ENCODE peak calls at places on chromosome 21, in four cellular contexts. X is fibroblast of lung, A is ovary, F is lower lobe of right lung. Y is an unnamed sample.

GRCh38 chr21:44918581-44919033 is 2.1 kb downstream of the ITGB2 start:
- DNase-seq in X (no peak), A (no peak), F (peak), Y (no peak)

GRCh38 chr21:14991957-14992356 is 72.8 kb downstream of the NRIP1 start:
- DNase-seq in X (no peak), A (no peak), F (no peak), Y (no peak)

GRCh38 chr21:31945576-31945975 is 72.8 kb downstream of the HUNK start:
- DNase-seq in X (peak), A (no peak), F (no peak), Y (no peak)

GRCh38 chr21:26148834-26149354 is 21.7 kb downstream of the APP start:
- DNase-seq in X (peak), A (no peak), F (no peak), Y (no peak)

GRCh38 chr21:40671721-40672120 is 175.2 kb downstream of the DSCAM start:
- DNase-seq in X (no peak), A (no peak), F (no peak), Y (no peak)

GRCh38 chr21:44958471-44959191 is 18.8 kb downstream of the SLX9 start:
- DNase-seq in X (peak), A (peak), F (peak), Y (no peak)

GRCh38 chr21:43703068-43703880 is 15.7 kb upstream of the PDXK start:
- DNase-seq in X (peak), A (no peak), F (peak), Y (no peak)

GRCh38 chr21:44611551-44611950 is 328 bp upstream of the KRTAP10-8 start:
- DNase-seq in X (no peak), A (no peak), F (no peak), Y (no peak)

GRCh38 chr21:14740692-14741091 is 194.6 kb upstream of the SAMSN1 start:
- DNase-seq in X (no peak), A (no peak), F (no peak), Y (peak)

GRCh38 chr21:32190491-32191144 is 88.2 kb downstream of the MIS18A start:
- DNase-seq in X (no peak), A (no peak), F (no peak), Y (no peak)

GRCh38 chr21:44779417-44780139 is 22.0 kb downstream of the UBE2G2 start:
- DNase-seq in X (no peak), A (no peak), F (no peak), Y (no peak)

GRCh38 chr21:43917515-43918384 is 52.7 kb downstream of the AGPAT3 start:
- DNase-seq in X (no peak), A (no peak), F (peak), Y (no peak)

GRCh38 chr21:44024895-44025353 is 12.8 kb downstream of the TRAPPC10 start:
- DNase-seq in X (peak), A (peak), F (peak), Y (no peak)

GRCh38 chr21:44058981-44059380 is 46.9 kb downstream of the TRAPPC10 start:
- DNase-seq in X (no peak), A (no peak), F (no peak), Y (no peak)

GRCh38 chr21:20276954-20277353 is 721.3 kb upstream of the NCAM2 start:
- DNase-seq in X (no peak), A (no peak), F (no peak), Y (no peak)

GRCh38 chr21:17458279-17458678 is 54.6 kb upstream of the CXADR start:
- DNase-seq in X (no peak), A (no peak), F (no peak), Y (no peak)

GRCh38 chr21:17451364-17451869 is 61.4 kb upstream of the CXADR start:
- DNase-seq in X (peak), A (peak), F (no peak), Y (peak)

GRCh38 chr21:17455028-17455353 is 57.9 kb upstream of the CXADR start:
- DNase-seq in X (no peak), A (no peak), F (no peak), Y (no peak)

GRCh38 chr21:17454315-17455027 is 58.4 kb upstream of the CXADR start:
- DNase-seq in X (peak), A (peak), F (no peak), Y (peak)

DNA sequence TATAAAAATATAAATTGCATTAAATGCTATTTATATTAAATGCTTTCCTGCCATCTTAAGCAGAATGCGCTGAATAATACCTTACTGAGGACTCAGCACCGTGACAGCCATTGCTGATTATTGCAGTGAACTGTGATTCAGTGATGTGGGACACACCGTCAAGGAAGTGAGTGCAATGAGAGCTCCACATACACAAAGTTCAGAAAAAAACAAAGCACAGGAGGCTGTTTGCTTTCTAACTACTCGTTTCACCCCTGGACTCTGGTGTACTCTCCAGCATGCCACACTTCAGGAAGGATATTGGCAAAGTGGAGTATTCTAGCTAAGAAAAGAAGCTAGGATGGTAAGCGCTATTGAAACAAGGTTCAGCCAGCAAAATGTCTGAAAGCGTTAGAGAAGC is 57.4 kb upstream of the CXADR start:
- DNase-seq in X (no peak), A (no peak), F (no peak), Y (no peak)
- H3K27ac ChIP-seq in X (no peak), A (no peak), F (no peak), Y (no peak)

DNA sequence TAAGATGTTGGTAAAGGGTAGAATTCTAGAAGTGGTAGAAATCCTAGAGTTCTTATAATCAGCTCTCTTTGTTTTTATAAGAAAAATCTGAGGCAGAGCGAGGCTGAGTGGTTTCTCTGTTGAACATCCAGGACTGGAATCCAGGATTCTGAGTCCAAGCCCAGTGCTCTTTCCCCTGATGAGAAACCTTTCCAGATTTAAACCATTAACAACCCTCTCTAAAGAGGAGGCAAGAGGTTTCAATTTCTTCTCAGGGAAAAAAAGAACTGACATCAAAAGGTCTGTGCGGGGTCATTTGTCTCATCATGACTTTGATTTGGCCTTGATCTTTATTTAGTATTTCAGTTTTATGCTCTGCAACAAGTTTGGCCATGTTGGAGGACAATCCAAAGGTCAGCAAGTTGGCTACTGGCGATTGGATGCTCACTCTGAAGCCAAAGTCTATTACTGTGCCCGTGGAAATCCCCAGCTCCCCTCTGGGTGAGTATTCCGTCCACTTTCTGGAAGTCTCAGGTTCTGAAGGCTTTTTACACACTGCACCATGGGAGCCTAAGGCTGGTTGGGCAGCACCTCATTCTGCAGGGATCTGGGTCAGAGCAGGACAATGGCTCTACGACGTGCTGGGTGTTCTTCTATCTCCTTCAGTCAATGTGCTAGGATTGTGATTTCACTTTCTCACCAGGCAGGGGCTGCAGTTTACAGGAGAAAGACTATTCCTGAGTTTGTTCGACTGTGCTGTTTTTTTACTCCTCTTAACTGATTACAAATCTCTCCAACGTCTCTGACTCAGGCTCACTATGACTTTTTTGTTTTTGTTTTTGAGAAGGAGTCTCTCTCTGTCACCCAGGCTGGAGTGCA is 18.9 kb upstream of the CCT8 start:
- DNase-seq in X (peak), A (no peak), F (no peak), Y (no peak)
- TF ChIP-seq CTCF in X (peak), A (no peak), F (no peak), Y (no peak)

DNA sequence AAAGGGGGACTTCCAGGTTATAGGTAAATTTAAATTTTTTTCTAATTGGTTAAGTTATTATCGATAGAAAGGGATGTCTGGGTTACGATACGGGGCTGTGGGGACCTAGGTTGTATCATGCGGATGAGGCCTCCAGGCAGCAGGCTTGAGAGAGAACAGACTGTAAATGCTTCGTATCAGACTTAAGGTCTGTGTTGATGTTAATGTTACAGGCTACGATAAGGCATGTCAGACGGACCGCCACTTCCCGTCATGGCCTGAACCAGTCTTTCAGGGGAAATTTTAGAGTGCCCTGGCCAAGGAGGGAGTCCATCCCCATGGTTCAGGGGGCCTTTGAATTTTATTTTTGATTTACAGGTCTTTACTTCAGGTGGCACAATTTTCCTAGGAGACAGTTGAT is 16.7 kb downstream of the ABCG1 start:
- DNase-seq in X (no peak), A (no peak), F (no peak), Y (no peak)
- H3K27ac ChIP-seq in X (no peak), A (no peak), F (peak), Y (peak)

DNA sequence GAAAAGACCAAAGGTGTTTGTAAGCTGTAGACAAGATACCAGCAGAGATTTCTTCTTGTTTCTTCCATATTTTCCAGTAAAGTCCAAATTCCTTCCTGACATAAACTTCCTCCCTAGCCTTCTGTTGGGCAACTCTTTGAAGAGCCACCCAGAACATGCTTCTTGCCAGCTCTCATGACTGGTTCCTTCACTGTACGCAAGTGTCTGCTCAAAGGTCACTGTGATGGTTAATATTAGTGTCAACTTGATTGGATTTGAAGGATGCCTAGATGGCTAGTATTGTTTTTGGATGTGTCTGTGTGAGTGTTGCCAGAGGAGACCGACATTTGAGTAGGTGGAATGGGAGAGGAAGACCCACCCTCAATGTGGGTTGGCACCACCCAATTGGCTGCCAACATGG is 416.6 kb upstream of the RUNX1 start:
- DNase-seq in X (no peak), A (no peak), F (no peak), Y (no peak)
- TF ChIP-seq CTCF in X (no peak), A (no peak), F (no peak), Y (no peak)

GRCh38 chr21:46253610-46254124 is 25.1 kb upstream of the LSS start:
- DNase-seq in X (peak), A (no peak), F (no peak), Y (no peak)

GRCh38 chr21:46256501-46256994 is 28.0 kb upstream of the LSS start:
- DNase-seq in X (no peak), A (no peak), F (no peak), Y (no peak)

GRCh38 chr21:46254208-46254975 is 25.8 kb upstream of the LSS start:
- DNase-seq in X (no peak), A (no peak), F (no peak), Y (no peak)

GRCh38 chr21:46255166-46255565 is 26.6 kb upstream of the LSS start:
- DNase-seq in X (no peak), A (no peak), F (no peak), Y (no peak)

DNA sequence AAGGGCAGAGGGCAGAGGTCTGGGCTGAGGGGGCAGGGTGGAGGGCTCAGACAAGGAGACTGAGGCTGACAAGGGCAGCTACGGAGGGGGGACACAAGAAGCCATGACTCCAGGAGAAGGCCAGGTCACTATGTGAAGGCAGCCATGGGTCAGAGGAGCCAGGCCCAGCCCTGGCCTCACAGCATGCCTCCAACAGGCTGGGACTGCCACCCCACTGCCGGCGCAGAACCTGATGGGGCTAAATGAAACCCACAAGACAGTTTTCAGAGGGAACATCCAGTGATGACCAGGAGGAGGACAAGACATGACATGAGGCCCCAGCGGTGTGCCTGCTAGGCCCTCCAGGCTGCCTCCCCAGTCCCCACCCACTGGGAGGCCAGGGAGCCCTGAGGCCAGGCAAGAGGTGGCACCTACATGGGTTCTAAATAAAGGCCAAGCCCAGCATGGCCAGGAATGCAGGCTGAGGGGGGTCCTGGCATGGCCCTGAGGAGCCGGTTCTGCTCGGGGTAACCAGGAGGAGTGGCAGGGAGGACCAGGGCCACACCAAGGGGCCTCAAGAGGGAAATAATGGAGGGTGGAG is 27.3 kb upstream of the LSS start:
- DNase-seq in X (no peak), A (no peak), F (no peak), Y (no peak)
- H3K27ac ChIP-seq in X (no peak), A (no peak), F (no peak), Y (peak)

DNA sequence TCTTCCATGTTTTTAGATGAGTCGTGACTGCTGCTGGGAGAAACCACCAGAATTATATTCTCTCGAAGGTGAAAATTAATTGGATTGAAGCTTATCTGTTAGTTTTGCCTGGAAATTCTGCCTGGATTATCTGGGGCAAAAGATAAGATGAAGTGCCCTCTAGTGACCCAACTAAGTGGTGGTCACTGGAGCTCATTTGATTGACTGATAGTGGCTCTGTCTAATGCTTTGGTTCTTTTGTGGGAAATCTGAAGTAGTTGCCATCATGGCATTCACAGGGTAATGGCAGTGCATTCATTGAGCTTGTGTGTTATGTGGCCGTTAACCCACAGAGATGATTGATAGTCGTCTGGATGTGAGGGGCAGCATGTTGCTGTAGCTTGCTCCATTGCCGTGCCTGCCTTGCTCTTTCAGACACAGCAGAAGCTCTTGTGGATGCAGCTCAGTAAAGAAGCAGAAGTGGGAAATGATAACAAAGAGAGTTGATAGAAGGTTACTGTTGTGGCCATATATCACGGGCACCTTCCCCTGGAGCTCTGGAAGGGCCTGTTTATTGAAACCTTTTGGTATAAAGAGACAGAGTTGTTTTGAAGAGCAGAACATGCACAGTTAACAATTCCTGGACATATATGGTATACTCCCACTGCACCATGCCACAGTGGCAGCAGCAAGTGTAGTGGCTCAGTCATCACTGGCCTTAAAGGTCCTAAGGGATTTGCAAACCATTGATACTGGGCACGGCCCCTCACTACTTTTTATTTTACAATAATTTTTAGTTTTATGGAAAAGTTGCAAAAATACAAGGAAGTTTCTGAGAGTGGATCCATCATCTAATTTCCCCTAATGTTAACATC is 42.0 kb downstream of the CXADR start:
- DNase-seq in X (peak), A (no peak), F (no peak), Y (peak)
- TF ChIP-seq CTCF in X (peak), A (no peak), F (peak), Y (peak)

GRCh38 chr21:33938381-33938780 is 22.8 kb upstream of the ATP5PO start:
- DNase-seq in X (no peak), A (no peak), F (no peak), Y (no peak)
- H3K27ac ChIP-seq in X (no peak), A (no peak), F (no peak), Y (no peak)

GRCh38 chr21:38875694-38876492 is 70.2 kb downstream of the ETS2 start:
- DNase-seq in X (peak), A (no peak), F (no peak), Y (no peak)

GRCh38 chr21:38869196-38869595 is 63.5 kb downstream of the ETS2 start:
- DNase-seq in X (no peak), A (no peak), F (no peak), Y (no peak)

DNA sequence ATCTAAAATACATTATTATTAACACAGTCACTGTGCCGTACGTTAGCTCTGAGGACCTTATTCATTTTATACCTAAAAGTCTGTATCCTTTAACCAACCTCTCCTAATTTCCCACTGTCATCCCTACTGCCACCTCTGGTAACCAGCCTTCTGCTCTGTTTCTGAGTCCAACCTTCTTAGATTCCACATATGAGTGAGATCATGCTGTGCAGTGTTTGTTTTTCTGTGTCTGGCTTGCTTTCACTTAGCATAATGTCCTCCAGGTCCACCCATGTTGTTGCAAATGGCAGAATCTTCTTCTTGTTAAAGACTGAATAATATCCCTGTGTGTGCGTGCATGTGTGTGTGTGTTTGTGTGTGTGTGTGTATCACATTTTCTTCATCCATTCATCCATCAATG is 64.2 kb downstream of the ETS2 start:
- DNase-seq in X (peak), A (no peak), F (no peak), Y (no peak)
- TF ChIP-seq CTCF in X (peak), A (no peak), F (no peak), Y (no peak)

DNA sequence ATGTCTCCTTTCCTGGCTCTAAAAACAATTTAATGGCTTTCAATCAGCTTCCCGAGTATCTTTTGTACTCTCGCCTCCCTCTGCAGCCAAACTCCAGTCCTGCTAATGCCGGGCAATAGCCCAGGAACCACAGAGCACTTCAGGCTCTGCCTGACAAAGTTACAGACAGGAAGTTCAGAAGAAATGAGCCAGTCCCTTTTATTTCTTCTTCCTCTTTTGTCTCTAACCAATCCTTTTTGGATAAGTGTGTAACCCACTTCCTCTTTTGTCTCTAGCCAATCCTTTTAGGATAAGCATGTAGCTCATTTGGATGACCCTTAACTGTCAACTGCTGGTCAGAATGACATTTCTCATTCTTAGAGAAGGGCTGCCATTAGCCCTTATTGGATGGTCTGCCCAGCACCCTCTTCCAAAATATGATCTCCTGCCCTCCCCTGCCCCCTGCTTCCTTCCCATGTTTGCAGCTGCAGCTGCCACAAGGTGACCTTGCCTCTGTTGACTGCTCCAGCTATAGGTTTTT is 6.4 kb upstream of the DOP1B start:
- DNase-seq in X (peak), A (no peak), F (peak), Y (no peak)
- H3K27ac ChIP-seq in X (no peak), A (no peak), F (peak), Y (no peak)

Y was measured in RWPE1.